ENCODE peak calls at places on chromosomes 16 and 17, in eight cellular contexts. One of them, this sample, is unnamed.

GRCh38 chr16:12971216-12971615 is 69.8 kb downstream of the SHISA9 start:
- DNase-seq in Karpas-422: no peak
- DNase-seq in neural progenitor cell: no peak
- DNase-seq in uterus: no peak
- DNase-seq in suprapubic skin: no peak
- DNase-seq in fibroblast of lung: peak
- DNase-seq in SK-N-MC: peak
- DNase-seq in tibial nerve: no peak
- DNase-seq in this sample: no peak

GRCh38 chr16:74605332-74605731 is 1.6 kb downstream of the GLG1 start:
- DNase-seq in Karpas-422: no peak
- DNase-seq in neural progenitor cell: no peak
- DNase-seq in uterus: no peak
- DNase-seq in suprapubic skin: no peak
- DNase-seq in fibroblast of lung: no peak
- DNase-seq in SK-N-MC: no peak
- DNase-seq in tibial nerve: no peak
- DNase-seq in this sample: no peak

GRCh38 chr17:65856865-65857264 is 295.4 kb upstream of the AXIN2 start:
- DNase-seq in Karpas-422: no peak
- DNase-seq in neural progenitor cell: no peak
- DNase-seq in uterus: no peak
- DNase-seq in suprapubic skin: no peak
- DNase-seq in fibroblast of lung: peak
- DNase-seq in SK-N-MC: no peak
- DNase-seq in tibial nerve: no peak
- DNase-seq in this sample: no peak

GRCh38 chr17:79102214-79102613 is 27.6 kb downstream of the ENGASE start:
- DNase-seq in Karpas-422: no peak
- DNase-seq in neural progenitor cell: no peak
- DNase-seq in uterus: no peak
- DNase-seq in suprapubic skin: no peak
- DNase-seq in fibroblast of lung: no peak
- DNase-seq in SK-N-MC: no peak
- DNase-seq in tibial nerve: no peak
- DNase-seq in this sample: no peak

GRCh38 chr16:14445935-14446715 is 183.9 kb downstream of the PARN start:
- DNase-seq in Karpas-422: no peak
- DNase-seq in neural progenitor cell: no peak
- DNase-seq in uterus: no peak
- DNase-seq in suprapubic skin: no peak
- DNase-seq in fibroblast of lung: no peak
- DNase-seq in SK-N-MC: peak
- DNase-seq in tibial nerve: no peak
- DNase-seq in this sample: no peak

GRCh38 chr17:57767561-57767960 is 22.5 kb upstream of the CCDC182 start:
- DNase-seq in Karpas-422: no peak
- DNase-seq in neural progenitor cell: no peak
- DNase-seq in uterus: no peak
- DNase-seq in suprapubic skin: no peak
- DNase-seq in fibroblast of lung: no peak
- DNase-seq in SK-N-MC: no peak
- DNase-seq in tibial nerve: no peak
- DNase-seq in this sample: no peak

GRCh38 chr16:24775455-24775854 is 46.0 kb downstream of the TNRC6A start:
- DNase-seq in Karpas-422: no peak
- DNase-seq in neural progenitor cell: no peak
- DNase-seq in uterus: no peak
- DNase-seq in suprapubic skin: no peak
- DNase-seq in fibroblast of lung: no peak
- DNase-seq in SK-N-MC: no peak
- DNase-seq in tibial nerve: peak
- DNase-seq in this sample: no peak

GRCh38 chr17:9284884-9285283 is 263.6 kb downstream of the NTN1 start:
- DNase-seq in Karpas-422: no peak
- DNase-seq in neural progenitor cell: no peak
- DNase-seq in uterus: peak
- DNase-seq in suprapubic skin: no peak
- DNase-seq in fibroblast of lung: peak
- DNase-seq in SK-N-MC: no peak
- DNase-seq in tibial nerve: peak
- DNase-seq in this sample: no peak

GRCh38 chr17:47703191-47703591 is 9.2 kb downstream of the TBKBP1 start:
- DNase-seq in Karpas-422: no peak
- DNase-seq in neural progenitor cell: no peak
- DNase-seq in uterus: no peak
- DNase-seq in suprapubic skin: no peak
- DNase-seq in fibroblast of lung: no peak
- DNase-seq in SK-N-MC: no peak
- DNase-seq in tibial nerve: no peak
- DNase-seq in this sample: no peak

GRCh38 chr16:1333149-1333812 is at the start of gene BAIAP3:
- DNase-seq in Karpas-422: no peak
- DNase-seq in neural progenitor cell: peak
- DNase-seq in uterus: no peak
- DNase-seq in suprapubic skin: no peak
- DNase-seq in fibroblast of lung: no peak
- DNase-seq in SK-N-MC: no peak
- DNase-seq in tibial nerve: no peak
- DNase-seq in this sample: no peak

GRCh38 chr17:21602176-21602575 is 90.1 kb upstream of the KCNJ18 start:
- DNase-seq in Karpas-422: no peak
- DNase-seq in neural progenitor cell: no peak
- DNase-seq in uterus: no peak
- DNase-seq in suprapubic skin: no peak
- DNase-seq in fibroblast of lung: no peak
- DNase-seq in SK-N-MC: no peak
- DNase-seq in tibial nerve: no peak
- DNase-seq in this sample: no peak

GRCh38 chr17:41705271-41705991 is 6.7 kb upstream of the GAST start:
- DNase-seq in Karpas-422: no peak
- DNase-seq in neural progenitor cell: peak
- DNase-seq in uterus: no peak
- DNase-seq in suprapubic skin: no peak
- DNase-seq in fibroblast of lung: peak
- DNase-seq in SK-N-MC: no peak
- DNase-seq in tibial nerve: no peak
- DNase-seq in this sample: no peak

GRCh38 chr17:82957469-82957795 is 117.6 kb upstream of the ZNF750 start:
- DNase-seq in Karpas-422: no peak
- DNase-seq in neural progenitor cell: no peak
- DNase-seq in uterus: no peak
- DNase-seq in suprapubic skin: no peak
- DNase-seq in fibroblast of lung: no peak
- DNase-seq in SK-N-MC: no peak
- DNase-seq in tibial nerve: no peak
- DNase-seq in this sample: no peak

GRCh38 chr17:18382441-18383078 is 5.0 kb downstream of the EVPLL start:
- DNase-seq in Karpas-422: no peak
- DNase-seq in neural progenitor cell: no peak
- DNase-seq in uterus: no peak
- DNase-seq in suprapubic skin: no peak
- DNase-seq in fibroblast of lung: no peak
- DNase-seq in SK-N-MC: no peak
- DNase-seq in tibial nerve: no peak
- DNase-seq in this sample: no peak

GRCh38 chr17:77455111-77455877 is 314.5 kb downstream of the SEC14L1 start:
- DNase-seq in Karpas-422: peak
- DNase-seq in neural progenitor cell: no peak
- DNase-seq in uterus: no peak
- DNase-seq in suprapubic skin: no peak
- DNase-seq in fibroblast of lung: peak
- DNase-seq in SK-N-MC: no peak
- DNase-seq in tibial nerve: peak
- DNase-seq in this sample: no peak

GRCh38 chr17:38597375-38597774 is 8.4 kb downstream of the SRCIN1 start:
- DNase-seq in Karpas-422: no peak
- DNase-seq in neural progenitor cell: no peak
- DNase-seq in uterus: no peak
- DNase-seq in suprapubic skin: no peak
- DNase-seq in fibroblast of lung: no peak
- DNase-seq in SK-N-MC: no peak
- DNase-seq in tibial nerve: no peak
- DNase-seq in this sample: no peak

GRCh38 chr16:23948949-23949392 is 113.2 kb downstream of the PRKCB start:
- DNase-seq in Karpas-422: no peak
- DNase-seq in neural progenitor cell: no peak
- DNase-seq in uterus: no peak
- DNase-seq in suprapubic skin: no peak
- DNase-seq in fibroblast of lung: no peak
- DNase-seq in SK-N-MC: no peak
- DNase-seq in tibial nerve: no peak
- DNase-seq in this sample: peak

GRCh38 chr17:45300060-45300751 is 16.6 kb downstream of the MAP3K14 start:
- DNase-seq in Karpas-422: no peak
- DNase-seq in neural progenitor cell: no peak
- DNase-seq in uterus: no peak
- DNase-seq in suprapubic skin: no peak
- DNase-seq in fibroblast of lung: no peak
- DNase-seq in SK-N-MC: no peak
- DNase-seq in tibial nerve: no peak
- DNase-seq in this sample: no peak
- H3K27ac ChIP-seq in Karpas-422: peak
- H3K27ac ChIP-seq in neural progenitor cell: no peak
- H3K27ac ChIP-seq in uterus: peak
- H3K27ac ChIP-seq in suprapubic skin: peak
- H3K27ac ChIP-seq in fibroblast of lung: no peak
- H3K27ac ChIP-seq in SK-N-MC: no peak
- H3K27ac ChIP-seq in tibial nerve: no peak
- H3K27ac ChIP-seq in this sample: peak

GRCh38 chr16:35181422-35182030 is 1722.1 kb downstream of the TP53TG3F start:
- DNase-seq in Karpas-422: no peak
- DNase-seq in neural progenitor cell: no peak
- DNase-seq in uterus: no peak
- DNase-seq in suprapubic skin: no peak
- DNase-seq in fibroblast of lung: no peak
- DNase-seq in SK-N-MC: no peak
- DNase-seq in tibial nerve: no peak
- DNase-seq in this sample: no peak
- H3K27ac ChIP-seq in Karpas-422: no peak
- H3K27ac ChIP-seq in neural progenitor cell: no peak
- H3K27ac ChIP-seq in uterus: no peak
- H3K27ac ChIP-seq in suprapubic skin: no peak
- H3K27ac ChIP-seq in fibroblast of lung: no peak
- H3K27ac ChIP-seq in SK-N-MC: no peak
- H3K27ac ChIP-seq in tibial nerve: no peak
- H3K27ac ChIP-seq in this sample: no peak

GRCh38 chr17:75349589-75349988 is 55.9 kb downstream of the GRB2 start:
- DNase-seq in Karpas-422: no peak
- DNase-seq in neural progenitor cell: no peak
- DNase-seq in uterus: no peak
- DNase-seq in suprapubic skin: no peak
- DNase-seq in fibroblast of lung: no peak
- DNase-seq in SK-N-MC: no peak
- DNase-seq in tibial nerve: no peak
- DNase-seq in this sample: no peak

GRCh38 chr17:75352079-75352569 is 53.4 kb downstream of the GRB2 start:
- DNase-seq in Karpas-422: peak
- DNase-seq in neural progenitor cell: peak
- DNase-seq in uterus: no peak
- DNase-seq in suprapubic skin: no peak
- DNase-seq in fibroblast of lung: peak
- DNase-seq in SK-N-MC: no peak
- DNase-seq in tibial nerve: no peak
- DNase-seq in this sample: no peak

GRCh38 chr17:75348386-75349012 is 57.0 kb downstream of the GRB2 start:
- DNase-seq in Karpas-422: no peak
- DNase-seq in neural progenitor cell: no peak
- DNase-seq in uterus: no peak
- DNase-seq in suprapubic skin: no peak
- DNase-seq in fibroblast of lung: no peak
- DNase-seq in SK-N-MC: no peak
- DNase-seq in tibial nerve: no peak
- DNase-seq in this sample: no peak

GRCh38 chr17:75350029-75350428 is 55.4 kb downstream of the GRB2 start:
- DNase-seq in Karpas-422: no peak
- DNase-seq in neural progenitor cell: no peak
- DNase-seq in uterus: no peak
- DNase-seq in suprapubic skin: no peak
- DNase-seq in fibroblast of lung: no peak
- DNase-seq in SK-N-MC: no peak
- DNase-seq in tibial nerve: no peak
- DNase-seq in this sample: no peak

DNA sequence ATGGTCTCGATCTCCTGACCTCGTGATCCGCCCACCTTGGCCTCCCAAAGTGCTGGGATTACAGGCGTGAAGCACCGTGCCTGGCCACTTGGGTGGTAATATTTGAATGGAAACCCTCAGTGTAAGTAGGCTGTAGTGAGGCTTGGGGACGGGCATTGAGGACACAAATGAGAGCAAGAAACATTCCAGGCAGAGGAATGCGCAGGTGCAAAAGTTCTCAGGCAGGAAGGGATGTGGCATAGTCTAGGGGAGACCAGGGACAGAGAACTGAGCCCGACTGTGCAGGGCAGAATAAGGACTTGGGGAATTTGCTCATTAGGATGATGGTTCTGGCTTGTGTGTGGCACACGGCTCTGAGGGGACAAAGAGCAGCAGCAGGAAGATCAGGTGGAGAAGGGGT is 54.8 kb downstream of the GRB2 start:
- DNase-seq in Karpas-422: no peak
- DNase-seq in neural progenitor cell: peak
- DNase-seq in uterus: no peak
- DNase-seq in suprapubic skin: no peak
- DNase-seq in fibroblast of lung: no peak
- DNase-seq in SK-N-MC: no peak
- DNase-seq in tibial nerve: no peak
- DNase-seq in this sample: no peak
- H3K27ac ChIP-seq in Karpas-422: no peak
- H3K27ac ChIP-seq in neural progenitor cell: peak
- H3K27ac ChIP-seq in uterus: no peak
- H3K27ac ChIP-seq in suprapubic skin: no peak
- H3K27ac ChIP-seq in fibroblast of lung: no peak
- H3K27ac ChIP-seq in SK-N-MC: no peak
- H3K27ac ChIP-seq in tibial nerve: no peak
- H3K27ac ChIP-seq in this sample: no peak

GRCh38 chr16:27326251-27326650 is 12.5 kb downstream of the IL4R start:
- DNase-seq in Karpas-422: no peak
- DNase-seq in neural progenitor cell: no peak
- DNase-seq in uterus: no peak
- DNase-seq in suprapubic skin: peak
- DNase-seq in fibroblast of lung: no peak
- DNase-seq in SK-N-MC: no peak
- DNase-seq in tibial nerve: no peak
- DNase-seq in this sample: no peak

GRCh38 chr16:27326738-27327585 is 13.2 kb downstream of the IL4R start:
- DNase-seq in Karpas-422: no peak
- DNase-seq in neural progenitor cell: peak
- DNase-seq in uterus: peak
- DNase-seq in suprapubic skin: peak
- DNase-seq in fibroblast of lung: peak
- DNase-seq in SK-N-MC: peak
- DNase-seq in tibial nerve: peak
- DNase-seq in this sample: peak

GRCh38 chr16:27330542-27330941 is 16.8 kb downstream of the IL4R start:
- DNase-seq in Karpas-422: no peak
- DNase-seq in neural progenitor cell: no peak
- DNase-seq in uterus: peak
- DNase-seq in suprapubic skin: peak
- DNase-seq in fibroblast of lung: peak
- DNase-seq in SK-N-MC: no peak
- DNase-seq in tibial nerve: peak
- DNase-seq in this sample: no peak

GRCh38 chr16:27327586-27327915 is 13.8 kb downstream of the IL4R start:
- DNase-seq in Karpas-422: no peak
- DNase-seq in neural progenitor cell: no peak
- DNase-seq in uterus: no peak
- DNase-seq in suprapubic skin: no peak
- DNase-seq in fibroblast of lung: no peak
- DNase-seq in SK-N-MC: no peak
- DNase-seq in tibial nerve: no peak
- DNase-seq in this sample: no peak

GRCh38 chr16:27328937-27329336 is 15.2 kb downstream of the IL4R start:
- DNase-seq in Karpas-422: no peak
- DNase-seq in neural progenitor cell: no peak
- DNase-seq in uterus: no peak
- DNase-seq in suprapubic skin: no peak
- DNase-seq in fibroblast of lung: no peak
- DNase-seq in SK-N-MC: no peak
- DNase-seq in tibial nerve: no peak
- DNase-seq in this sample: no peak
- H3K27ac ChIP-seq in Karpas-422: no peak
- H3K27ac ChIP-seq in neural progenitor cell: no peak
- H3K27ac ChIP-seq in uterus: peak
- H3K27ac ChIP-seq in suprapubic skin: peak
- H3K27ac ChIP-seq in fibroblast of lung: peak
- H3K27ac ChIP-seq in SK-N-MC: no peak
- H3K27ac ChIP-seq in tibial nerve: no peak
- H3K27ac ChIP-seq in this sample: peak

This sample was measured in vagina.